ENCODE peak calls at places on chromosomes 12 and 14, in five cellular contexts. One of them, this sample, is unnamed.

GRCh38 chr14:28294834-28295440 is 471.6 kb upstream of the FOXG1 start:
- DNase-seq in sigmoid colon: no peak
- DNase-seq in stomach: no peak
- DNase-seq in breast epithelium: no peak
- DNase-seq in transverse colon: no peak
- DNase-seq in this sample: no peak

GRCh38 chr12:110744176-110744575 is 1.5 kb upstream of the PPP1CC start:
- DNase-seq in breast epithelium: no peak
- DNase-seq in sigmoid colon: peak
- DNase-seq in stomach: no peak
- DNase-seq in transverse colon: no peak
- DNase-seq in this sample: no peak

GRCh38 chr14:104873380-104874055 is 8.4 kb downstream of the CEP170B start:
- DNase-seq in sigmoid colon: no peak
- DNase-seq in breast epithelium: no peak
- DNase-seq in transverse colon: no peak
- DNase-seq in stomach: no peak
- DNase-seq in this sample: no peak

GRCh38 chr14:104794641-104795467 is 694 bp downstream of the AKT1 start:
- DNase-seq in sigmoid colon: no peak
- DNase-seq in transverse colon: peak
- DNase-seq in stomach: peak
- DNase-seq in breast epithelium: no peak
- DNase-seq in this sample: peak

GRCh38 chr14:94009767-94010166 is 12.7 kb downstream of the CCDC197 start:
- DNase-seq in sigmoid colon: no peak
- DNase-seq in breast epithelium: no peak
- DNase-seq in transverse colon: no peak
- DNase-seq in stomach: no peak
- DNase-seq in this sample: no peak

GRCh38 chr12:11827096-11827841 is 177.8 kb downstream of the ETV6 start:
- DNase-seq in stomach: no peak
- DNase-seq in sigmoid colon: peak
- DNase-seq in transverse colon: no peak
- DNase-seq in breast epithelium: no peak
- DNase-seq in this sample: no peak

GRCh38 chr14:105378199-105378598 is 20.1 kb upstream of the TEX22 start:
- DNase-seq in stomach: no peak
- DNase-seq in transverse colon: no peak
- DNase-seq in breast epithelium: no peak
- DNase-seq in sigmoid colon: no peak
- DNase-seq in this sample: no peak

GRCh38 chr14:69693145-69693544 is 73.8 kb upstream of the SRSF5 start:
- DNase-seq in transverse colon: peak
- DNase-seq in sigmoid colon: no peak
- DNase-seq in breast epithelium: no peak
- DNase-seq in stomach: peak
- DNase-seq in this sample: no peak

GRCh38 chr12:55727643-55728184 is 1.1 kb downstream of the CD63 start:
- DNase-seq in sigmoid colon: peak
- DNase-seq in stomach: peak
- DNase-seq in breast epithelium: peak
- DNase-seq in transverse colon: peak
- DNase-seq in this sample: no peak
- TF ChIP-seq POLR2A in sigmoid colon: no peak
- TF ChIP-seq POLR2A in stomach: no peak
- TF ChIP-seq POLR2A in breast epithelium: no peak
- TF ChIP-seq POLR2A in transverse colon: peak
- TF ChIP-seq POLR2A in this sample: no peak

GRCh38 chr12:89244536-89244935 is 107.8 kb downstream of the DUSP6 start:
- DNase-seq in stomach: no peak
- DNase-seq in sigmoid colon: no peak
- DNase-seq in breast epithelium: no peak
- DNase-seq in transverse colon: no peak
- DNase-seq in this sample: no peak
- TF ChIP-seq POLR2AphosphoS5 in stomach: no peak
- TF ChIP-seq POLR2AphosphoS5 in sigmoid colon: no peak
- TF ChIP-seq POLR2AphosphoS5 in breast epithelium: no peak
- TF ChIP-seq POLR2AphosphoS5 in transverse colon: no peak
- TF ChIP-seq POLR2AphosphoS5 in this sample: no peak

GRCh38 chr12:114691196-114691595 is 7.2 kb upstream of the TBX3 start:
- DNase-seq in sigmoid colon: peak
- DNase-seq in breast epithelium: no peak
- DNase-seq in stomach: no peak
- DNase-seq in transverse colon: no peak
- DNase-seq in this sample: no peak
- TF ChIP-seq POLR2A in sigmoid colon: no peak
- TF ChIP-seq POLR2A in breast epithelium: no peak
- TF ChIP-seq POLR2A in stomach: no peak
- TF ChIP-seq POLR2A in transverse colon: no peak
- TF ChIP-seq POLR2A in this sample: no peak

GRCh38 chr12:26686438-26686837 is 146.6 kb downstream of the ITPR2 start:
- DNase-seq in breast epithelium: no peak
- DNase-seq in sigmoid colon: no peak
- DNase-seq in stomach: no peak
- DNase-seq in transverse colon: no peak
- DNase-seq in this sample: no peak

GRCh38 chr12:26690601-26691000 is 142.4 kb downstream of the ITPR2 start:
- DNase-seq in sigmoid colon: no peak
- DNase-seq in stomach: no peak
- DNase-seq in breast epithelium: no peak
- DNase-seq in transverse colon: no peak
- DNase-seq in this sample: no peak

GRCh38 chr12:26691234-26691970 is 141.6 kb downstream of the ITPR2 start:
- DNase-seq in sigmoid colon: no peak
- DNase-seq in transverse colon: no peak
- DNase-seq in breast epithelium: no peak
- DNase-seq in stomach: no peak
- DNase-seq in this sample: no peak

GRCh38 chr12:26688344-26688904 is 144.6 kb downstream of the ITPR2 start:
- DNase-seq in sigmoid colon: no peak
- DNase-seq in transverse colon: no peak
- DNase-seq in breast epithelium: no peak
- DNase-seq in stomach: no peak
- DNase-seq in this sample: no peak

GRCh38 chr12:26689281-26689841 is 143.6 kb downstream of the ITPR2 start:
- DNase-seq in sigmoid colon: no peak
- DNase-seq in transverse colon: no peak
- DNase-seq in breast epithelium: no peak
- DNase-seq in stomach: no peak
- DNase-seq in this sample: no peak
- TF ChIP-seq POLR2AphosphoS5 in sigmoid colon: no peak
- TF ChIP-seq POLR2AphosphoS5 in transverse colon: no peak
- TF ChIP-seq POLR2AphosphoS5 in breast epithelium: no peak
- TF ChIP-seq POLR2AphosphoS5 in stomach: no peak
- TF ChIP-seq POLR2AphosphoS5 in this sample: no peak

DNA sequence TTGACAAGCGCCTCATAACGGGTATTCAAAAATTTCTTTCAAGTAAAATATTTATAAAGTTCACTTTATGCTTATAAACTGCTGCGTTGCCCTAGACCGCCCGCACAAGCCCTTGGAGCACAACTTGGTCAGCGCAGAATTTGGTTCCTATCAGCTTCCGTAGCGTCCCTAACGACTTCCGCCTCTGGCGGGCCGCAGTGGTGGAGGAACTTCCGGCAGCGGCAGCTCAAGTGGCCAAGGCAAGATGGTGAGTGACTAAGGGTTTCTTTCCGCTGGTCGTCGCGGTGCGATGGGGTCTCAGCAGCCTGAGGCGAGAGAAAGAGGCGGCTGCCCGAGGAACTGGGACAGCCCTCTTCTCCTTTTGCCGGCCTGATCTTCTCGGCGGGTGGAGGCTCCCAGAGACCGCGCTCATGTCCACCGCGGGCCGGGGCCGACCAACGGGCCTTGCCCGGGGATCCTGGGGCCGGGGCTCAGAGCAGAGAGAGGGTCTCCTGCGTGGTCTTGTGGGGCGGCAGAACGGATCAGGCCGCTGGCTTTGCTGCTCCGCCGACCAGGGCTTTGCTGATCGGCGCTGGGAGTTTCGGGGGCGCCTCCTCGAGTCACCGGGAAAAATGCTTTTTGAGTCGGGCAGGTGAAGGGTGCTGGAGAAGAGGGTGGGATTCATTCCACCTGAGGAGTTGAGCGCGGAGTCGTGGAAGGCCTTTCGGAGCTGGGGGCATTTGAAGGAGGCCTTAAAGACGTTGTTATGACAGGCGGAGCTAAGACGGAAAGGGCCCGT is at the start of gene PSMC1:
- DNase-seq in stomach: peak
- DNase-seq in breast epithelium: peak
- DNase-seq in sigmoid colon: peak
- DNase-seq in transverse colon: peak
- DNase-seq in this sample: peak
- TF ChIP-seq POLR2A in stomach: no peak
- TF ChIP-seq POLR2A in breast epithelium: no peak
- TF ChIP-seq POLR2A in sigmoid colon: no peak
- TF ChIP-seq POLR2A in transverse colon: peak
- TF ChIP-seq POLR2A in this sample: peak

DNA sequence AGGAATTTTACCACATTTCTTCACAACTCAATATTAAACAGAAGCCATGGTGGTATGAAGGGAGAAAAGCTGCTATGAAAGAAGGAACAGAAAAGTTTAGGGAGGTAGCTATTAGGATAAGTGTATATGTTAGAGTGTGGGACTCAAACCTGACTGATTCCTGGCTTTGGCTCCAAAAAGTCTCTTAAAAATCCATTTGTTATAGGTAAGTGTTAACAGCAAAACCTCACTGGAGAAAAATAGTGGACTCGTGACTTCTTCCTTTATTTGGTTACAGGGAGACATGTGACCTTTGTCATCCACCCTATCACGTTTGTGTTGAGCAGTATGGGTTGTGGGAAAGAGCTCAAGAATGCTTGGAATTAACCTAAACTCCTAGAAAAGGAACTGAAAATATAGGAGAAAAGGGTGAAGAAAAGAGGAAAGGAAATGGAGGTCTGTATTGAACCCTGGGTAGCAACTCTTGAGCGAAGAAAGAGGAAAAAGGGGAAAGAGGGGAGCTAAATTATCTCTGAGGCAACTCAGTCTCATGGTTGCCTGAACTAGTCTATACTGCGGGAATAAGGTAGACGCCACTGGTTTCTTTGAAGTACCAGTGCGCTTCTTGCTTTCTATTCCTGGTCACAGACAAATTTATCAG is 3.6 kb upstream of the EID3 start:
- DNase-seq in sigmoid colon: no peak
- DNase-seq in transverse colon: no peak
- DNase-seq in stomach: no peak
- DNase-seq in breast epithelium: no peak
- DNase-seq in this sample: no peak
- TF ChIP-seq POLR2AphosphoS5 in sigmoid colon: peak
- TF ChIP-seq POLR2AphosphoS5 in transverse colon: no peak
- TF ChIP-seq POLR2AphosphoS5 in stomach: no peak
- TF ChIP-seq POLR2AphosphoS5 in breast epithelium: no peak
- TF ChIP-seq POLR2AphosphoS5 in this sample: no peak